ENCODE peak calls at places on chromosomes 11 and 22, in four cellular contexts. Z is H7, T is endodermal cell, D is coronary artery. B is an unnamed sample.

GRCh38 chr11:121293276-121293569 is 652 bp downstream of the SC5D start:
- DNase-seq in Z (no peak), T (no peak), D (no peak), B (no peak)

GRCh38 chr11:67356867-67357561 is 3.7 kb upstream of the POLD4 start:
- DNase-seq in D (peak), Z (peak), T (peak), B (peak)

GRCh38 chr11:11148104-11148509 is 204.9 kb downstream of the CSNK2A3 start:
- DNase-seq in T (peak), D (peak), Z (peak), B (peak)

GRCh38 chr11:10855295-10855694 is 2.6 kb downstream of the ZBED5 start:
- DNase-seq in T (no peak), D (no peak), Z (no peak), B (no peak)

GRCh38 chr22:31850135-31850534 is 94.2 kb upstream of the YWHAH start:
- DNase-seq in T (no peak), D (no peak), Z (no peak), B (no peak)

GRCh38 chr11:48107188-48107704 is 109.4 kb upstream of the OR4B1 start:
- DNase-seq in T (no peak), D (peak), Z (no peak), B (no peak)

GRCh38 chr11:101446726-101447125 is 137.1 kb downstream of the TRPC6 start:
- DNase-seq in Z (no peak), D (no peak), T (no peak), B (no peak)

GRCh38 chr11:6864436-6864835 is 1.6 kb downstream of the OR10A2 start:
- DNase-seq in D (no peak), T (no peak), Z (no peak), B (no peak)

GRCh38 chr11:114080769-114081168 is 21.3 kb downstream of the ZBTB16 start:
- DNase-seq in T (no peak), D (no peak), Z (no peak), B (no peak)

GRCh38 chr22:45239378-45240136 is 1.1 kb downstream of the KIAA0930 start:
- DNase-seq in Z (peak), D (no peak), T (no peak), B (peak)

GRCh38 chr11:35814026-35814425 is 129.8 kb upstream of the LDLRAD3 start:
- DNase-seq in T (no peak), D (no peak), Z (no peak), B (no peak)

GRCh38 chr11:35786188-35786587 is 123.6 kb downstream of the TRIM44 start:
- DNase-seq in Z (no peak), D (no peak), T (no peak), B (peak)

GRCh38 chr22:17786435-17787158 is 12.3 kb upstream of the BID start:
- DNase-seq in T (peak), Z (peak), D (no peak), B (peak)

GRCh38 chr11:122723576-122723975 is 68.1 kb downstream of the UBASH3B start:
- DNase-seq in D (no peak), T (no peak), Z (no peak), B (no peak)

GRCh38 chr11:17015639-17016125 is 1.5 kb upstream of the PLEKHA7 start:
- DNase-seq in Z (no peak), D (no peak), T (no peak), B (no peak)

GRCh38 chr11:68560216-68560615 is 99.7 kb downstream of the PPP6R3 start:
- DNase-seq in Z (no peak), D (no peak), T (no peak), B (no peak)

GRCh38 chr11:61507962-61508824 is at the start of gene LRRC10B:
- DNase-seq in Z (peak), D (no peak), T (peak), B (peak)

GRCh38 chr22:30266445-30267381 is at the start of gene OSM:
- DNase-seq in T (no peak), D (no peak), Z (no peak), B (no peak)

GRCh38 chr11:127620660-127621059 is 620.1 kb upstream of the KIRREL3 start:
- DNase-seq in D (no peak), Z (no peak), T (no peak), B (no peak)

GRCh38 chr11:29200776-29201574 is 815.9 kb downstream of the KCNA4 start:
- DNase-seq in D (no peak), Z (no peak), T (no peak), B (no peak)

GRCh38 chr11:4187055-4187988 is 92.7 kb downstream of the RRM1 start:
- DNase-seq in Z (peak), T (peak), D (peak), B (peak)

GRCh38 chr11:24391165-24391564 is 105.7 kb upstream of the LUZP2 start:
- DNase-seq in D (no peak), T (no peak), Z (no peak), B (peak)

GRCh38 chr11:86370922-86371614 is 3.6 kb upstream of the CCDC81 start:
- DNase-seq in D (no peak), T (no peak), Z (no peak), B (peak)

GRCh38 chr11:61513143-61513740 is 4.7 kb downstream of the LRRC10B start:
- DNase-seq in D (no peak), T (no peak), Z (no peak), B (peak)

GRCh38 chr11:1233351-1234053 is 10.6 kb downstream of the MUC5B start:
- DNase-seq in Z (no peak), T (peak), D (no peak), B (no peak)

GRCh38 chr22:50376064-50376747 is 33.1 kb downstream of the PPP6R2 start:
- DNase-seq in D (no peak), T (no peak), Z (no peak), B (no peak)

GRCh38 chr11:11449327-11449726 is 96.3 kb upstream of the CSNK2A3 start:
- DNase-seq in D (no peak), T (no peak), Z (no peak), B (no peak)

GRCh38 chr22:49364398-49364797 is 463.3 kb downstream of the BRD1 start:
- DNase-seq in T (no peak), Z (no peak), D (peak), B (no peak)

GRCh38 chr11:67434395-67434881 is 3.0 kb downstream of the PTPRCAP start:
- DNase-seq in T (no peak), Z (no peak), D (no peak), B (no peak)

GRCh38 chr11:67295846-67296245 is 6.7 kb downstream of the ANKRD13D start:
- DNase-seq in T (no peak), Z (no peak), D (no peak), B (no peak)

GRCh38 chr11:105986554-105986953 is 35.5 kb downstream of the MSANTD4 start:
- DNase-seq in Z (no peak), D (no peak), T (no peak), B (no peak)

B was measured in mesendoderm.